ENCODE peak calls at places on chromosomes 16 and 17, in ten cellular contexts. U, V, F, K, S, P, R, N, W and L are unnamed samples.

GRCh38 chr16:30354423-30355143 is 525 bp downstream of the CD2BP2 start:
- DNase-seq in U (peak), V (peak), F (no peak), K (no peak), S (no peak), P (peak), R (no peak), N (no peak), W (no peak), L (peak)

GRCh38 chr16:30509081-30509480 is 17.3 kb downstream of the ZNF768 start:
- DNase-seq in U (no peak), V (no peak), F (no peak), K (no peak), S (no peak), P (no peak), R (no peak), N (no peak), W (no peak), L (no peak)

GRCh38 chr16:252366-253337 is 18.0 kb downstream of the FAM234A start:
- DNase-seq in U (no peak), V (peak), F (peak), K (no peak), S (no peak), P (no peak), R (peak), N (no peak), W (no peak), L (no peak)

GRCh38 chr17:43710101-43710500 is 48.4 kb upstream of the MEOX1 start:
- DNase-seq in U (no peak), V (no peak), F (no peak), K (no peak), S (no peak), P (no peak), R (no peak), N (no peak), W (no peak), L (no peak)

GRCh38 chr17:28501421-28502284 is 4.5 kb upstream of the FOXN1 start:
- DNase-seq in U (no peak), V (no peak), F (no peak), K (no peak), S (no peak), P (no peak), R (no peak), N (no peak), W (no peak), L (no peak)

GRCh38 chr17:67093348-67093747 is 49.0 kb downstream of the CACNG1 start:
- DNase-seq in U (no peak), V (no peak), F (no peak), K (no peak), S (no peak), P (no peak), R (no peak), N (no peak), W (no peak), L (no peak)

GRCh38 chr17:72501404-72502110 is 380.7 kb downstream of the SOX9 start:
- DNase-seq in U (peak), V (no peak), F (no peak), K (peak), S (no peak), P (no peak), R (no peak), N (no peak), W (peak), L (peak)

GRCh38 chr17:76515291-76515949 is 14.2 kb upstream of the RHBDF2 start:
- DNase-seq in U (peak), V (peak), F (peak), K (peak), S (peak), P (no peak), R (peak), N (peak), W (peak), L (no peak)

GRCh38 chr16:11757671-11758545 is 15.3 kb upstream of the TXNDC11 start:
- DNase-seq in U (no peak), V (peak), F (no peak), K (peak), S (no peak), P (no peak), R (no peak), N (no peak), W (no peak), L (no peak)

GRCh38 chr17:50094753-50095616 is at the start of gene PDK2:
- DNase-seq in U (peak), V (peak), F (peak), K (peak), S (peak), P (peak), R (peak), N (peak), W (peak), L (peak)
- TF ChIP-seq POLR2AphosphoS5 in U (peak), V (peak), F (no peak), K (peak), S (peak), P (no peak), R (no peak), N (peak), W (peak), L (peak)

GRCh38 chr17:62804025-62804424 is 4.1 kb downstream of the MARCHF10 start:
- DNase-seq in U (no peak), V (no peak), F (no peak), K (no peak), S (no peak), P (no peak), R (no peak), N (no peak), W (no peak), L (no peak)

GRCh38 chr17:62800580-62800979 is 7.5 kb downstream of the MARCHF10 start:
- DNase-seq in U (no peak), V (no peak), F (no peak), K (peak), S (no peak), P (peak), R (no peak), N (no peak), W (peak), L (peak)

GRCh38 chr17:62801553-62801952 is 6.6 kb downstream of the MARCHF10 start:
- DNase-seq in U (no peak), V (no peak), F (no peak), K (no peak), S (no peak), P (no peak), R (no peak), N (no peak), W (no peak), L (no peak)

GRCh38 chr17:62804822-62805221 is 3.3 kb downstream of the MARCHF10 start:
- DNase-seq in U (no peak), V (no peak), F (no peak), K (no peak), S (no peak), P (no peak), R (no peak), N (no peak), W (no peak), L (no peak)

GRCh38 chr17:62802531-62803205 is 5.4 kb downstream of the MARCHF10 start:
- DNase-seq in U (no peak), V (no peak), F (no peak), K (no peak), S (no peak), P (no peak), R (no peak), N (no peak), W (no peak), L (no peak)
- TF ChIP-seq POLR2AphosphoS5 in U (no peak), V (no peak), F (no peak), K (no peak), S (no peak), P (no peak), R (no peak), N (no peak), W (no peak), L (no peak)

DNA sequence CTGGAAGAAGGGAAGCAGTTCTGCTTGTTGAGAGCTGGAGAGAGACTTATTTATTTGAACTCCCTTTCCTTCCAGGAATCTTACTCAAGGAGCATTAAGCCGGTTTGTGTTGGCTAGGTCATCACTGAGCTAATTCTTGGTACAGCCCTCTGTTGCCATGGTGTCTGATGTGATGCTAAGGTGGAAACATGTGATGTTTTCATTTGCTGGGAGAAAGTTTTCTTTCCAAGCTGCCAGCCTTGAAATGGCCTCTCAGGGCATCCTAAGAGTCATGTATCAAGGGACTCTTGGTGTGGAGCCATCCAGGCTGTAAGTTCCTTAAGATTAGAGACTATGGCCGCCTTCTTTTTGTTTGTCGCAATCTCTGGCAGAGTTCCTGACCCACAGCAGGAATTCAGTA is 4.2 kb downstream of the PSKH1 start:
- DNase-seq in U (no peak), V (no peak), F (no peak), K (no peak), S (no peak), P (no peak), R (no peak), N (no peak), W (no peak), L (peak)
- TF ChIP-seq POLR2AphosphoS5 in U (no peak), V (no peak), F (no peak), K (no peak), S (no peak), P (no peak), R (no peak), N (no peak), W (no peak), L (no peak)

DNA sequence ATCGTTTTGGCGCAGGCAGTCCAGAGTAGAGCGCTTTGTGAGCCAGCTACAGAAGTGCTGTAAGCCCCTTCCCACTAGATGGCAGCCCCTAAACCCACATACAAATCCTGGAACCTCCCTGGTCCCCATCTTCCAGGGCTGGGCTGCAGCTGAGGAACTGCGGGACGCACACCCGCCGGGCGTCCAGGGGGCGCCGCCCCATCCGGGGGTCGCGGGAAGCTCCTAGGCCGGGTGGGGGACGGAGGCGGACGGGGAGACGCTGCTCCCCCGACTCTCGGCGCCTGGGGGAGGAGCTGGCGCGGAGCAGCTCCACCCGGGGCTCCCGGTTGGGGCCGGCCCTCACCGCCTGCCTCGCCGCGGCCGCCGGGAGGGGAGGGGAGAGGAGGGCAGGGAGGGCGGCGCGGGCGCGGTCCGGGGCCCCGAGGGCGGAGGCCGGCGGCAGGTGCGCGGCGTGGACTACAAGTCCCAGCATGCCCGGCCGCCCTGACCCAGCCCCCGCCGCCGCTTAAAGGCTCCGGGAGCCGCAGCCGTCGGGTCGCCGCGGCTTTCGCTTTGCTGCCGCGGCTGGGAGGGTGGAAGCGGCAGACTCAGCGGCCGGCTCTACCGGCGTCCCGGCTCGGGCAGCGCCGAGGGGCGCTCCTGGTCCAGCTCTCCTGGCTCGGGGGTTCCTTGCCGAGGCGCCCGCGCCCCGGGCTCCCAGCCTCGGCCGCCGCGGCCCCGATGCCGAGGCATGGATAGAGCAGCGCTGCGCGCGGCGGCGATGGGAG is at the start of gene KSR1:
- DNase-seq in U (peak), V (peak), F (peak), K (peak), S (no peak), P (peak), R (no peak), N (peak), W (peak), L (peak)
- TF ChIP-seq POLR2AphosphoS5 in U (peak), V (peak), F (no peak), K (peak), S (no peak), P (peak), R (peak), N (peak), W (no peak), L (no peak)

GRCh38 chr17:31052187-31052889 is 42.4 kb upstream of the NF1 start:
- DNase-seq in U (no peak), V (no peak), F (no peak), K (peak), S (no peak), P (no peak), R (no peak), N (peak), W (no peak), L (peak)
- TF ChIP-seq POLR2AphosphoS5 in U (no peak), V (no peak), F (no peak), K (peak), S (peak), P (no peak), R (no peak), N (no peak), W (no peak), L (peak)

GRCh38 chr17:55750750-55751641 is at the start of gene PCTP:
- DNase-seq in U (peak), V (peak), F (peak), K (peak), S (peak), P (peak), R (peak), N (peak), W (peak), L (peak)
- TF ChIP-seq POLR2AphosphoS5 in U (peak), V (peak), F (no peak), K (peak), S (peak), P (peak), R (peak), N (peak), W (peak), L (peak)

GRCh38 chr17:56598471-56598870 is 5.0 kb downstream of the NOG start:
- DNase-seq in U (no peak), V (no peak), F (no peak), K (no peak), S (no peak), P (peak), R (no peak), N (no peak), W (no peak), L (no peak)

GRCh38 chr17:56597495-56597990 is 4.0 kb downstream of the NOG start:
- DNase-seq in U (no peak), V (no peak), F (no peak), K (no peak), S (no peak), P (peak), R (no peak), N (no peak), W (no peak), L (no peak)

GRCh38 chr17:56599566-56599965 is 6.1 kb downstream of the NOG start:
- DNase-seq in U (no peak), V (no peak), F (no peak), K (no peak), S (no peak), P (no peak), R (no peak), N (no peak), W (no peak), L (no peak)

GRCh38 chr17:56600246-56600645 is 6.7 kb downstream of the NOG start:
- DNase-seq in U (no peak), V (no peak), F (no peak), K (no peak), S (no peak), P (no peak), R (no peak), N (no peak), W (no peak), L (no peak)

GRCh38 chr17:56599093-56599492 is 5.6 kb downstream of the NOG start:
- DNase-seq in U (no peak), V (no peak), F (no peak), K (no peak), S (no peak), P (no peak), R (no peak), N (no peak), W (no peak), L (no peak)
- TF ChIP-seq POLR2AphosphoS5 in U (no peak), V (no peak), F (no peak), K (no peak), S (no peak), P (no peak), R (no peak), N (no peak), W (no peak), L (no peak)